ENCODE peak calls at places on chromosomes 13 and 19, in ten cellular contexts. P, Q, H, R, C, Z, B, J, Y and W are unnamed samples.

GRCh38 chr13:113791226-113791625 is 32.2 kb downstream of the TMEM255B start:
- DNase-seq in P (no peak), Q (no peak), H (no peak), R (no peak), C (no peak), Z (no peak), B (no peak), J (no peak), Y (no peak), W (no peak)

GRCh38 chr13:78241278-78241919 is 322.8 kb upstream of the EDNRB start:
- DNase-seq in P (no peak), Q (peak), H (no peak), R (no peak), C (no peak), Z (peak), B (peak), J (peak), Y (peak), W (no peak)

GRCh38 chr13:40981949-40982348 is 37.2 kb downstream of the ELF1 start:
- DNase-seq in P (no peak), Q (no peak), H (no peak), R (no peak), C (no peak), Z (no peak), B (no peak), J (no peak), Y (no peak), W (no peak)

GRCh38 chr13:31067416-31068118 is 94.1 kb downstream of the HSPH1 start:
- DNase-seq in P (no peak), Q (peak), H (no peak), R (no peak), C (no peak), Z (no peak), B (peak), J (no peak), Y (no peak), W (peak)

GRCh38 chr13:24700539-24700938 is 20.3 kb downstream of the ATP12A start:
- DNase-seq in P (no peak), Q (no peak), H (no peak), R (no peak), C (no peak), Z (no peak), B (no peak), J (no peak), Y (no peak), W (no peak)

GRCh38 chr19:58181902-58182576 is 822 bp upstream of the ZNF274 start:
- DNase-seq in P (peak), Q (peak), H (no peak), R (no peak), C (no peak), Z (peak), B (no peak), J (peak), Y (peak), W (no peak)

GRCh38 chr19:48698046-48698445 is 2.3 kb downstream of the FUT2 start:
- DNase-seq in P (no peak), Q (peak), H (peak), R (no peak), C (no peak), Z (peak), B (peak), J (no peak), Y (no peak), W (no peak)

GRCh38 chr13:32829676-32830091 is 186.5 kb upstream of the KL start:
- DNase-seq in P (no peak), Q (peak), H (no peak), R (no peak), C (peak), Z (no peak), B (peak), J (no peak), Y (no peak), W (no peak)

GRCh38 chr19:35847911-35848310 is 4.4 kb downstream of the NPHS1 start:
- DNase-seq in P (no peak), Q (no peak), H (no peak), R (no peak), C (no peak), Z (no peak), B (no peak), J (no peak), Y (no peak), W (no peak)

GRCh38 chr13:52665325-52665724 is 12.7 kb downstream of the SUGT1 start:
- DNase-seq in P (no peak), Q (peak), H (peak), R (no peak), C (peak), Z (no peak), B (peak), J (peak), Y (no peak), W (no peak)

GRCh38 chr13:75554981-75555380 is 5.4 kb downstream of the UCHL3 start:
- DNase-seq in P (no peak), Q (peak), H (no peak), R (no peak), C (no peak), Z (no peak), B (no peak), J (no peak), Y (no peak), W (no peak)

GRCh38 chr19:16585808-16586476 is 13.7 kb upstream of the SLC35E1 start:
- DNase-seq in P (no peak), Q (peak), H (no peak), R (peak), C (no peak), Z (peak), B (no peak), J (no peak), Y (no peak), W (no peak)

GRCh38 chr13:29532821-29533220 is 62.7 kb downstream of the SLC7A1 start:
- DNase-seq in P (no peak), Q (no peak), H (no peak), R (no peak), C (no peak), Z (no peak), B (no peak), J (no peak), Y (no peak), W (no peak)

GRCh38 chr19:19274146-19274545 is 1.0 kb upstream of the TM6SF2 start:
- DNase-seq in P (no peak), Q (no peak), H (no peak), R (no peak), C (no peak), Z (no peak), B (no peak), J (no peak), Y (no peak), W (no peak)

GRCh38 chr13:109971006-109971744 is 184.8 kb upstream of the IRS2 start:
- DNase-seq in P (no peak), Q (no peak), H (no peak), R (no peak), C (no peak), Z (no peak), B (no peak), J (no peak), Y (no peak), W (no peak)

GRCh38 chr19:718251-719024 is 9.7 kb downstream of the PALM start:
- DNase-seq in P (no peak), Q (no peak), H (no peak), R (no peak), C (no peak), Z (no peak), B (no peak), J (no peak), Y (no peak), W (no peak)

GRCh38 chr19:6458695-6459355 is 767 bp downstream of the SLC25A23 start:
- DNase-seq in P (no peak), Q (no peak), H (no peak), R (no peak), C (no peak), Z (peak), B (no peak), J (no peak), Y (peak), W (no peak)

GRCh38 chr13:33550885-33551284 is 265.3 kb upstream of the STARD13 start:
- DNase-seq in P (no peak), Q (no peak), H (no peak), R (no peak), C (no peak), Z (no peak), B (no peak), J (no peak), Y (no peak), W (no peak)

GRCh38 chr19:35116085-35116801 is 620 bp downstream of the FXYD3 start:
- DNase-seq in P (peak), Q (peak), H (no peak), R (no peak), C (no peak), Z (peak), B (no peak), J (no peak), Y (no peak), W (no peak)

GRCh38 chr19:5625641-5626040 is 2.8 kb downstream of the SAFB start:
- DNase-seq in P (no peak), Q (peak), H (no peak), R (no peak), C (no peak), Z (no peak), B (no peak), J (no peak), Y (no peak), W (no peak)

GRCh38 chr13:106263801-106264200 is 271.7 kb downstream of the EFNB2 start:
- DNase-seq in P (no peak), Q (no peak), H (no peak), R (no peak), C (no peak), Z (no peak), B (no peak), J (no peak), Y (no peak), W (no peak)
- H3K4me3 ChIP-seq in P (no peak), Q (no peak), H (no peak), R (no peak), C (no peak), Z (no peak), B (no peak), J (no peak), Y (no peak), W (no peak)

GRCh38 chr19:28289294-28290063 is 923.5 kb downstream of the UQCRFS1 start:
- DNase-seq in P (no peak), Q (no peak), H (peak), R (no peak), C (no peak), Z (peak), B (peak), J (no peak), Y (no peak), W (peak)
- TF ChIP-seq CTCF in P (no peak), Q (no peak), H (no peak), R (no peak), C (no peak), Z (no peak), B (no peak), J (no peak), Y (no peak), W (no peak)

DNA sequence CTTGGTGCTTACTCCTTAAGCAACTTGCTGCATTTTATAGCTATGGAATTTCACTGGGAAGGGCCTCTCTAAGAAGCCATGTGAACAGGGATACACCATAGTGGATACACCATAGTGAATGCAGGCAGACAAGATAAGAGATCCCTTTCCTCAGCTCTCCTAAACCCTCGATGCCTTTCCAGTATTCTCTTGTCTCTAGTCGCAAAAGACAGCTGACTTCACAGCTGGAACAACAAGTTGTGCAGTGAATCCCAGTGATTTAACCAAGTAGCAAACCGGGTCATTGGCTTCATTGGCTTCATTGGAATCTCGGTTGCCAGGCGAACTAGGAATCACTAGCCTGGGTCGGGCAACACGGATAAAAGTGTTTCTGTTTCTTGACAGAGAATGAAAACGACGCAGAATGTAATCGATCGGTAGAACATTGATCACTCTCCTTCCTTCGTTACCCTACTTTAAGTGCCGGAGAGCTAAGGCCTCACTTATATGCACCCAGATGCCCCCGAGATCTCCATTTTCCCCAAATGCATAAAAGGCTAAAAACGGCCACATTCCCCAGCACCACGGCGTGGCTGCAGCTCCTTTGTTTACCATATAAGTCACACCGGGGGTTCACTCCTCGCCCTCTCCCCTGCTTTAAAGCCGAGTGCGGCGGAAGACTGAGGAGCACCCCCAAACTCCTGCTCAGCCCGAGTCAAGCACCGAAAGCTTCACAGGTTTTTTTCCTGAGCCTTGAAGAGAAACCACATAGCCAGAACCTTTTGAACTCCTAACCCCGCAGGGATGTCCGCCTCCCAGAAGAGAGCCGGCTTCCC is 674 bp downstream of the TRPC4 start:
- DNase-seq in P (no peak), Q (no peak), H (no peak), R (no peak), C (no peak), Z (no peak), B (peak), J (peak), Y (no peak), W (no peak)
- H3K4me3 ChIP-seq in P (no peak), Q (peak), H (peak), R (no peak), C (no peak), Z (no peak), B (peak), J (peak), Y (no peak), W (peak)

GRCh38 chr19:46427518-46427917 is 1.2 kb downstream of the PNMA8C start:
- DNase-seq in P (no peak), Q (no peak), H (no peak), R (no peak), C (no peak), Z (no peak), B (no peak), J (no peak), Y (no peak), W (no peak)

GRCh38 chr19:46429999-46430398 is 1.3 kb upstream of the PNMA8C start:
- DNase-seq in P (no peak), Q (no peak), H (no peak), R (no peak), C (no peak), Z (no peak), B (no peak), J (no peak), Y (no peak), W (no peak)

GRCh38 chr19:46435009-46435408 is 6.3 kb upstream of the PNMA8C start:
- DNase-seq in P (no peak), Q (no peak), H (no peak), R (no peak), C (no peak), Z (no peak), B (no peak), J (no peak), Y (no peak), W (no peak)

GRCh38 chr19:46428278-46429141 is at the start of gene PNMA8C:
- DNase-seq in P (no peak), Q (no peak), H (no peak), R (no peak), C (no peak), Z (peak), B (peak), J (peak), Y (peak), W (no peak)

GRCh38 chr19:46431824-46432223 is 3.1 kb upstream of the PNMA8C start:
- DNase-seq in P (no peak), Q (no peak), H (no peak), R (no peak), C (no peak), Z (peak), B (no peak), J (peak), Y (no peak), W (no peak)
- TF ChIP-seq CTCF in P (no peak), Q (no peak), H (peak), R (peak), C (peak), Z (peak), B (peak), J (peak), Y (no peak), W (no peak)

DNA sequence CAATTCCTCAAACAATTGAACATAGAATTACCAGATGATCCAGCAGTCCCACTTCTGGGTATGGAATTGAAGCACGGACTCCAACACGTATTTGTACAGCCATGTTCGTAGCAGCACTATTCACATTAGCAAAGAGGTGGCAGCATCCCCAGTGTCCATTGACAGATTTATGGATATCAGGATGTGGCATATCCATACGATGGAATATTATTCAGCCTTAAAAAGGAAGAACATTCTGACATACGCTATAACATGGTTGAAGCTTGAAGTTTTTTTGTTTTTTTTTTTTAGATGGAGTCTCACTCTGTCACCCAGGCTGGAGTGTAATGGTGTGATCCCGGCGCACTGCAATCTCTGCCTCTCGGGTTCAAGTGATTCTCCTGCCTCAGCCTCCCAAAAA is 220.6 kb downstream of the ZIC5 start:
- DNase-seq in P (no peak), Q (no peak), H (no peak), R (no peak), C (no peak), Z (no peak), B (no peak), J (no peak), Y (no peak), W (no peak)
- H3K4me3 ChIP-seq in P (no peak), Q (no peak), H (no peak), R (no peak), C (no peak), Z (no peak), B (no peak), J (no peak), Y (no peak), W (no peak)

DNA sequence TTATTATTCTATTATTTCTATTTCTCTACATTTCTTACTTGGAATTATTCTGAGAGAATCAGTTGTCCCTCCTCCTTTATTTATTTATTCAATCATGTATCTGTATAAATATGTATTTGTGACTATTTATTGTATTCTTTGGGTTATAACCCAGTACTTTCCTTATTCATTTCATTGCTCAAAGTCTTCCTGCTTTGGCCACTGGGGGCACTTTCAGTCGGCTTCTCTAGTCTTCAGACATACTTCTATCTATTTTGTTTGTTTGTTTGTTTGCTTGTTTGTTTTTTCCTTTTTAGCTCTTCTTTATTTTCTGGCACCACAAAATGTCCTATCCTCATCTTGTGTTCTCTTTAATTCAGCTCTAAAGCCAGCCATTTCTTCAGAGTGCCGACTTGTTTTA is 260.4 kb downstream of the NALCN start:
- DNase-seq in P (no peak), Q (peak), H (no peak), R (no peak), C (no peak), Z (no peak), B (no peak), J (no peak), Y (no peak), W (no peak)
- TF ChIP-seq CTCF in P (no peak), Q (peak), H (peak), R (peak), C (peak), Z (no peak), B (peak), J (peak), Y (no peak), W (peak)

DNA sequence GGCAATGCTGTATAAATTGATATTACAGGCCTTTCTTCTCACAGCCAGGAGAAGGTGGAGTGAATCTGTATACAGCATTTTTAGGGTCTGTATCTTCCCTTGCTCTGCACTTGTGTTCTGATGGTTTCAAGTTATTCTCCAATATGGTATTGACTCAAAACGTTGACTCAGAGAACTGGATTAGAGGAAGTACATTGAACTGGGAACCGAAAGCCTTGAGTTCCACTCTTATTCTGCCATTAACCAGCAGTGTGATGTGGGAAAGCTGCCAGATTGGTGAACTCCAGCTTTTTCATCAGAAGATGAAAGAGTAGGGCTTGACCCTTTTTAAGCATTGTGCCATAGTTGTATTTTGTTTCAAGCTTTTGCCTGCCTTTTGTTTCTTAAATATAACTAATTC is 167.7 kb downstream of the SPRY2 start:
- DNase-seq in P (peak), Q (peak), H (no peak), R (no peak), C (no peak), Z (peak), B (no peak), J (no peak), Y (no peak), W (no peak)
- H3K4me3 ChIP-seq in P (no peak), Q (no peak), H (no peak), R (no peak), C (no peak), Z (no peak), B (no peak), J (no peak), Y (no peak), W (no peak)

GRCh38 chr19:14028901-14029300 is 953 bp downstream of the RLN3 start:
- DNase-seq in P (no peak), Q (no peak), H (no peak), R (no peak), C (no peak), Z (no peak), B (no peak), J (no peak), Y (no peak), W (no peak)

GRCh38 chr19:14035706-14036105 is 4.1 kb downstream of the IL27RA start:
- DNase-seq in P (no peak), Q (no peak), H (no peak), R (no peak), C (no peak), Z (no peak), B (no peak), J (no peak), Y (no peak), W (no peak)

GRCh38 chr19:14030997-14031718 is 404 bp upstream of the IL27RA start:
- DNase-seq in P (no peak), Q (no peak), H (no peak), R (no peak), C (no peak), Z (no peak), B (no peak), J (no peak), Y (no peak), W (no peak)

GRCh38 chr19:14033946-14034345 is 2.4 kb downstream of the IL27RA start:
- DNase-seq in P (no peak), Q (peak), H (no peak), R (no peak), C (no peak), Z (no peak), B (no peak), J (no peak), Y (no peak), W (no peak)

GRCh38 chr19:14031719-14032480 is at the start of gene IL27RA:
- DNase-seq in P (no peak), Q (peak), H (no peak), R (peak), C (no peak), Z (peak), B (peak), J (peak), Y (peak), W (no peak)
- TF ChIP-seq CTCF in P (no peak), Q (peak), H (peak), R (peak), C (peak), Z (no peak), B (peak), J (peak), Y (no peak), W (peak)

GRCh38 chr19:2578391-2578826 is 102.5 kb downstream of the GADD45B start:
- DNase-seq in P (no peak), Q (peak), H (no peak), R (no peak), C (no peak), Z (peak), B (peak), J (no peak), Y (peak), W (no peak)

GRCh38 chr19:2575734-2576481 is 100.0 kb downstream of the GADD45B start:
- DNase-seq in P (peak), Q (no peak), H (no peak), R (no peak), C (no peak), Z (peak), B (peak), J (no peak), Y (peak), W (no peak)

GRCh38 chr19:2579678-2580280 is 103.9 kb downstream of the GADD45B start:
- DNase-seq in P (no peak), Q (no peak), H (no peak), R (no peak), C (no peak), Z (no peak), B (no peak), J (no peak), Y (no peak), W (no peak)

GRCh38 chr19:2577722-2578335 is 101.9 kb downstream of the GADD45B start:
- DNase-seq in P (no peak), Q (no peak), H (no peak), R (no peak), C (no peak), Z (no peak), B (no peak), J (no peak), Y (no peak), W (no peak)

GRCh38 chr19:2578911-2579677 is 103.2 kb downstream of the GADD45B start:
- DNase-seq in P (peak), Q (peak), H (no peak), R (no peak), C (peak), Z (peak), B (peak), J (peak), Y (peak), W (peak)
- H3K4me3 ChIP-seq in P (peak), Q (peak), H (peak), R (no peak), C (peak), Z (no peak), B (peak), J (peak), Y (peak), W (peak)